ENCODE peak calls at places on chromosomes 4 and X, in four cellular contexts. D, W, H and K are unnamed samples.

GRCh38 chrX:65751511-65751910 is 84.1 kb downstream of the MSN start:
- DNase-seq in D (no peak), H (no peak), W (no peak), K (no peak)

GRCh38 chrX:78650906-78651437 is 8.2 kb downstream of the RTL3 start:
- DNase-seq in W (no peak), D (peak), H (no peak), K (no peak)

GRCh38 chr4:87525636-87526035 is 3.5 kb downstream of the SPARCL1 start:
- DNase-seq in H (no peak), D (peak), W (no peak), K (no peak)

GRCh38 chr4:165403667-165404066 is 24.9 kb downstream of the CPE start:
- DNase-seq in W (no peak), H (no peak), D (no peak), K (no peak)

GRCh38 chr4:41590591-41590990 is 52.6 kb downstream of the LIMCH1 start:
- DNase-seq in D (no peak), W (no peak), H (no peak), K (no peak)

GRCh38 chrX:31572396-31572795 is 500.6 kb upstream of the FTHL17 start:
- DNase-seq in W (no peak), H (no peak), D (no peak), K (no peak)

GRCh38 chr4:113289736-113290135 is 240.3 kb downstream of the ANK2 start:
- DNase-seq in W (no peak), H (no peak), D (peak), K (no peak)

GRCh38 chrX:40806511-40807220 is 71.3 kb upstream of the MED14 start:
- DNase-seq in W (no peak), D (peak), H (no peak), K (no peak)

GRCh38 chr4:6193399-6193798 is 7.0 kb downstream of the JAKMIP1 start:
- DNase-seq in H (no peak), D (no peak), W (no peak), K (no peak)

GRCh38 chr4:88244821-88245579 is 39.4 kb downstream of the PPM1K start:
- DNase-seq in W (peak), H (peak), D (no peak), K (no peak)

GRCh38 chr4:184766421-184766820 is 32.5 kb upstream of the CENPU start:
- DNase-seq in D (no peak), H (no peak), W (no peak), K (no peak)

GRCh38 chr4:151098191-151098590 is 1.2 kb upstream of the RPS3A start:
- DNase-seq in D (no peak), W (no peak), H (no peak), K (no peak)

GRCh38 chr4:118360101-118360500 is 7.3 kb upstream of the PRSS12 start:
- DNase-seq in H (no peak), D (no peak), W (no peak), K (no peak)

GRCh38 chr4:123672987-123673386 is 276.4 kb downstream of the SPRY1 start:
- DNase-seq in W (no peak), D (peak), H (no peak), K (no peak)

GRCh38 chr4:175412744-175413143 is 399.3 kb downstream of the GPM6A start:
- DNase-seq in D (peak), W (no peak), H (no peak), K (no peak)

GRCh38 chr4:153566751-153567150 is 100.6 kb downstream of the TMEM131L start:
- DNase-seq in W (peak), D (no peak), H (no peak), K (no peak)

GRCh38 chr4:110793381-110793801 is 170.5 kb upstream of the PITX2 start:
- DNase-seq in W (no peak), D (no peak), H (no peak), K (no peak)

GRCh38 chrX:56789518-56790070 is 60.6 kb downstream of the NBDY start:
- DNase-seq in W (no peak), H (no peak), D (no peak), K (no peak)

GRCh38 chrX:15988661-15989603 is 134.3 kb upstream of the AP1S2 start:
- DNase-seq in H (peak), D (peak), W (no peak), K (no peak)

GRCh38 chr4:59728496-59728895 is 1471.6 kb upstream of the ADGRL3 start:
- DNase-seq in D (no peak), W (no peak), H (no peak), K (no peak)

GRCh38 chrX:101417190-101417589 is 9.2 kb downstream of the HNRNPH2 start:
- DNase-seq in D (no peak), W (no peak), H (no peak), K (no peak)

DNA sequence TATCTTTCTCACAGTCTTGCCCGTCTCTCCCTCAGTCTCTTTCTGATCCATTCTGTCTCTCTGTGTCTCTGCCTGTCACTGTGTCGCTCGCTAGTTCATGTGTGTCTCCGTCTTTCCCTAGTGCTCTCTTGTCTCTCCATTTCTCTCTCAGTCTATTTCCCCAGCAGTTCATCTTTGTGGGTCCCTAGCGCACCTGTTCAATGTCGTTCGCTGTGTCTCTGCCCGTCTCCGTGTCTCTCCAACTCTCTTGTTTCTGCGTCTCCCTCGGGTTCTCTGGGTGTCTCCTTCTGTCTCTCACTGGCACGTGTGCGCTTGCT is 1.5 kb downstream of the GPR101 start:
- DNase-seq in H (no peak), D (no peak), W (no peak), K (no peak)
- H3K4me3 ChIP-seq in H (no peak), D (peak), W (peak), K (peak)

GRCh38 chrX:118758511-118758910 is 31.1 kb downstream of the IL13RA1 start:
- DNase-seq in H (no peak), W (no peak), D (no peak), K (no peak)

GRCh38 chrX:118760025-118760424 is 32.6 kb downstream of the IL13RA1 start:
- DNase-seq in W (no peak), H (no peak), D (no peak), K (no peak)

GRCh38 chrX:118763489-118763888 is 36.1 kb downstream of the IL13RA1 start:
- DNase-seq in W (no peak), H (no peak), D (no peak), K (no peak)

GRCh38 chrX:118764122-118764521 is 36.7 kb downstream of the IL13RA1 start:
- DNase-seq in W (no peak), D (no peak), H (no peak), K (no peak)

DNA sequence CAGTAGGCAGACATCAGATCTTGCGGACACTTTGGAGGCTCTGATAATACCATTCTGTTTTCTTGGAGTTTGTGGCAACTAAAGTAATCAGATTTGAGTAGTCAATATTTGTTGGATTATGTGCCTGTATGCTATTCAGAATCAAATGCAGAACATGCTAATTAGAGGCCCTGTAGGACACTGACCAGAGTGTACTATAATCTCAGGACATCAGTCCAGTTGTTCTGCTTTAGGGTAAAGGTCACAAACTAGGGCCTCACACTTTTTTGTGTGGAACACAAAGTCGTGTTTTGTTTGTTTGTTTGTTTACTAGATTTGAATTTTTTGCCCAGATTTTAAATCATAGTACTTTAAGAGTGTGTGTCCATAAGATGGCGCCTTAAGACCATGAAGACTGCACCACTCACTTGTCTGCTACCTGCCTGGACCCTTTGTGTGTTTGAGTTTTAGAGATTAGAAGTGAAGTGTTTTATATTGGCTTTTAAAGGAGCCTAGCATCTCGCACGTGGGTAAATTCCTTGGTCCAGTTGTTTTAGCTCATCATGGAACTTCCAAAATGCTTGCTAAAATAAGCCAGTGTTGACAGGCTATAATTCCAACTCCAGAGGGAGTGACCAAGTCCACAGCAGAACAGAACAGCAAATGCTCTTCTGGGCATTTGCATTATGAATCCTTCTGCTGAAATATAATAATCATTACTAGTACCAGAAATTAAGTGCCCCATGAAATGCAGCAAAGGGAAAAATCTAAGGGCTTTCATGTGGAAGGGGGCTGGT is 34.7 kb downstream of the IL13RA1 start:
- DNase-seq in H (no peak), W (no peak), D (no peak), K (no peak)
- TF ChIP-seq CTCF in H (peak), W (no peak), D (no peak), K (peak)

GRCh38 chr4:177227636-177228035 is 82.0 kb upstream of the NEIL3 start:
- DNase-seq in H (no peak), W (no peak), D (no peak), K (no peak)

GRCh38 chr4:177235026-177235425 is 74.6 kb upstream of the NEIL3 start:
- DNase-seq in H (no peak), W (no peak), D (peak), K (no peak)

GRCh38 chr4:177228599-177228998 is 81.1 kb upstream of the NEIL3 start:
- DNase-seq in H (no peak), D (no peak), W (no peak), K (no peak)

GRCh38 chr4:177225605-177226004 is 84.1 kb upstream of the NEIL3 start:
- DNase-seq in W (no peak), D (no peak), H (no peak), K (no peak)

GRCh38 chr4:177229331-177229730 is 80.3 kb upstream of the NEIL3 start:
- DNase-seq in W (no peak), H (no peak), D (peak), K (no peak)
- H3K4me3 ChIP-seq in W (peak), H (no peak), D (peak), K (peak)

GRCh38 chrX:26146024-26146423 is 7.9 kb downstream of the MAGEB18 start:
- DNase-seq in W (no peak), D (no peak), H (no peak), K (no peak)
- TF ChIP-seq CTCF in W (no peak), D (no peak), H (no peak), K (no peak)

GRCh38 chrX:12950851-12951589 is 23.9 kb upstream of the TMSB4X start:
- DNase-seq in W (peak), D (peak), H (peak), K (no peak)
- H3K4me3 ChIP-seq in W (no peak), D (no peak), H (peak), K (no peak)

GRCh38 chrX:25020391-25021131 is 4.8 kb upstream of the ARX start:
- DNase-seq in D (no peak), H (peak), W (peak), K (no peak)
- TF ChIP-seq CTCF in D (peak), H (peak), W (peak), K (peak)

DNA sequence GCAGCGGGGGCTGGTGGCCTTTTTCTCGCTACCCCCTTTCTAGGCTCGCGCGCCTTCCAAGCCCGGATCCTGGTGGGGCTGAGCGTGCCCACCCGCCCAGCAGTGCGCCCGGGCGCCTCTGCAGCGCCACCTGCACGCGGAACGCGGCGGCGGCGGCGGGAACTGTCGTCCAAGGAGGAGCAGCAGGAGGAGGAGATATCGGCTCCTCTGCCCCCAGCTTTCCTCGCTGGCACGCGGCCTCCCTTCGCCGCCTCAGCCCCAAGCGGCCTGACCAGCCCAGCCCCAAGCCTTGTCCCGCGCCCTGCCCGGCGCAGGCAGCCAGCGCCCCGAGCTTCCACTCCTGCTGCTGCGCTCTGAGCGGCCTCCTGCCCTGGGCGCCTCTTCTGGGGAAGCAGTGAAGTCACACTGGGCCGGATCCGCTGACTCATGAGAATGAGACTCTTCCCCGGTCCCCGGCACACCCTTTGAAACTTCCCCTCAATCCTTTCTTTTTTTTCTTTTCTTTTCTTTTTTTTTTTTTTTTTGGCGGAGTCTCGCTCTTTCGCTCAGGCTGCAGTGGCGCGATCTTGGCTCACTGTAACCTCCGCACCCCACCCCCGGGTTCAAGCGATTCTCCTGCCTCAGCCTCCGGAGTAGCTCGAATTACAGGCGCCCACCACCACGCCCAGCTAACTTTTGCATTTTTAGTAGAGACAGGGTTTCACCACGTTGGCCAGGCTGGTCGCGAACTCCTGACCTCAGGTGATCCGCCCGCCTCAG is 10.6 kb upstream of the ELF4 start:
- DNase-seq in W (peak), H (peak), D (peak), K (peak)
- H3K4me3 ChIP-seq in W (peak), H (peak), D (peak), K (peak)

GRCh38 chr4:188975271-188975670 is 836.0 kb downstream of the TRIML1 start:
- DNase-seq in W (no peak), D (no peak), H (no peak), K (no peak)

GRCh38 chr4:188976644-188977115 is 837.4 kb downstream of the TRIML1 start:
- DNase-seq in H (no peak), D (peak), W (no peak), K (no peak)

DNA sequence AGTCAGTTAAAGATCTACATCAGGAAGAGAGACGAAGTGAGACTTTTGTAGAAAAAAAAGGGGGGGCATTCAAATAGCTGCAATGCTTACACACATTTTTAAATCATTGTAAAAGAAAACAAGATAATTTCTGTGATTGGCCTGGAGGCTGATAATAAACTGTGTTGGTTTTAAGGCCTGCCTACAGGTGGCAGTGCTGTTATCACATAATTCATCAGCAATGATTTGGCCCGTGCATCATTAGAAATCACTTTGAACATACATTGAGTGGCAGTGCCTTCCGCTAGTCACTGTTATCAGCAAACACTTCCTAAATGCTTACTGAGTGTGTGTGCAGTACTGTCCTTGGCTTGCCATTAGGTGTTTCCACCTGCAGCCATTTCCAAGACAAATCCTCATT is 831.9 kb downstream of the TRIML1 start:
- DNase-seq in H (peak), W (no peak), D (peak), K (no peak)
- TF ChIP-seq CTCF in H (peak), W (no peak), D (peak), K (peak)